ENCODE peak calls at places on chromosome 18, in ten cellular contexts. T is BJ, M is adrenal gland, B is body of pancreas, N is mammary epithelial cell, X is bronchial epithelial cell, S is esophagus squamous epithelium, I is Peyer's patch, W is OCI-LY7, U is upper lobe of left lung. H is an unnamed sample. For H3K36me3, the result is how much of the 10 kb centered on the place peaks cover.

GRCh38 chr18:43422483-43422882 is 145.2 kb upstream of the SYT4 start:
- DNase-seq in T (no peak), M (no peak), B (no peak), N (no peak), X (peak), S (no peak), I (no peak), W (no peak), U (no peak), H (no peak)

GRCh38 chr18:57576316-57576715 is 10.2 kb downstream of the FECH start:
- DNase-seq in T (no peak), M (no peak), B (no peak), N (no peak), X (peak), S (no peak), I (no peak), W (no peak), U (no peak), H (no peak)

GRCh38 chr18:46672062-46672970 is 15.3 kb upstream of the LOXHD1 start:
- DNase-seq in T (no peak), M (no peak), B (no peak), N (no peak), X (no peak), S (no peak), I (no peak), W (peak), U (no peak), H (no peak)

GRCh38 chr18:68314403-68314802 is 400.5 kb downstream of the TMX3 start:
- DNase-seq in T (peak), M (no peak), B (no peak), N (no peak), X (no peak), S (no peak), I (no peak), W (no peak), U (no peak), H (no peak)

GRCh38 chr18:30601541-30601940 is 441.0 kb downstream of the DSC3 start:
- DNase-seq in T (no peak), M (no peak), B (no peak), N (no peak), X (no peak), S (no peak), I (no peak), W (no peak), U (no peak), H (no peak)

GRCh38 chr18:37122877-37123276 is 293.9 kb downstream of the KIAA1328 start:
- DNase-seq in T (no peak), M (no peak), B (no peak), N (no peak), X (no peak), S (no peak), I (no peak), W (no peak), U (no peak), H (no peak)

GRCh38 chr18:35163736-35164532 is 76.9 kb upstream of the ZNF397 start:
- DNase-seq in T (no peak), M (peak), B (no peak), N (no peak), X (no peak), S (no peak), I (no peak), W (no peak), U (no peak), H (no peak)

GRCh38 chr18:50814387-50814786 is 5.4 kb downstream of the MRO start:
- DNase-seq in T (no peak), M (no peak), B (no peak), N (no peak), X (no peak), S (no peak), I (no peak), W (peak), U (no peak), H (no peak)

GRCh38 chr18:53771664-53772063 is 452.8 kb downstream of the MBD2 start:
- DNase-seq in T (no peak), M (no peak), B (no peak), N (no peak), X (no peak), S (no peak), I (no peak), W (no peak), U (no peak), H (no peak)

GRCh38 chr18:39806519-39806918 is 2148.5 kb upstream of the PIK3C3 start:
- DNase-seq in T (no peak), M (no peak), B (no peak), N (peak), X (peak), S (no peak), I (no peak), W (no peak), U (no peak), H (no peak)

GRCh38 chr18:41906528-41907256 is 48.3 kb upstream of the PIK3C3 start:
- DNase-seq in T (peak), M (no peak), B (no peak), N (peak), X (peak), S (no peak), I (no peak), W (peak), U (no peak), H (peak)

GRCh38 chr18:45012286-45012685 is 331.6 kb downstream of the SETBP1 start:
- DNase-seq in T (no peak), M (no peak), B (no peak), N (peak), X (peak), S (no peak), I (no peak), W (no peak), U (no peak), H (no peak)

GRCh38 chr18:45009766-45010165 is 329.1 kb downstream of the SETBP1 start:
- DNase-seq in T (no peak), M (no peak), B (no peak), N (no peak), X (no peak), S (no peak), I (no peak), W (no peak), U (no peak), H (no peak)

GRCh38 chr18:45007531-45007930 is 326.8 kb downstream of the SETBP1 start:
- DNase-seq in T (no peak), M (no peak), B (no peak), N (no peak), X (no peak), S (no peak), I (no peak), W (no peak), U (no peak), H (no peak)

GRCh38 chr18:45006934-45007333 is 326.2 kb downstream of the SETBP1 start:
- DNase-seq in T (no peak), M (no peak), B (no peak), N (no peak), X (no peak), S (no peak), I (no peak), W (no peak), U (no peak), H (no peak)

GRCh38 chr18:45008694-45009372 is 328.1 kb downstream of the SETBP1 start:
- DNase-seq in T (no peak), M (no peak), B (no peak), N (no peak), X (no peak), S (no peak), I (no peak), W (no peak), U (peak), H (no peak)
- H3K4me3 ChIP-seq in T (no peak), M (no peak), B (no peak), N (no peak), X (no peak), S (no peak), I (no peak), W (no peak), U (no peak), H (no peak)

GRCh38 chr18:6476201-6476600 is 61.5 kb upstream of the L3MBTL4 start:
- DNase-seq in T (no peak), M (no peak), B (no peak), N (no peak), X (no peak), S (no peak), I (no peak), W (no peak), U (no peak), H (no peak)
- TF ChIP-seq CTCF in T (no peak), M (no peak), B (no peak), N (no peak), X (no peak), S (no peak), I (no peak), W (no peak), U (no peak), H (no peak)

GRCh38 chr18:2573408-2573807 is 2.1 kb downstream of the NDC80 start:
- DNase-seq in T (no peak), M (no peak), B (no peak), N (no peak), X (no peak), S (no peak), I (no peak), W (no peak), U (no peak), H (no peak)
- H3K36me3 ChIP-seq in T (under half), M (under half), B (under half), N (under half), X (under half), S (under half), I (under half), W (half or more), U (under half), H (under half)

DNA sequence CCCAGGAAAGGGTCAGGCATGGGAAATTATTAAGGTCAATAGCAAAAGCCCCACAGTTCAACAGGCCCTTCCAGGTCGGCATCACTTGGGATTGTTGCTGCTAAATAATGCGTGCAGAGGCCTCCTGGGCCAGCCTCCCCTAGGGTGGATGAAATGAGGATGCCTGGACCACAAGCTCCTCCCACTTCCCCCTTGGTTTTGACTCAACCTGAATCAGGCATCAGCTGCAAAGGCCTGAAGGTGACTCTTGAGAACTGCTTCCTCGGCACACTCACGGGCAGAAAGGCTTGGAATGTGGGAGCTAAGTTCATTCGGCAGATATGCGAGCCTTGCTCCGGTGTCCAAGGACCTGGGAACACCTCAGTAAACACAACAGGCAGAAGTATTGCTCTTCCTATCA is 69.3 kb downstream of the MBP start:
- DNase-seq in T (no peak), M (no peak), B (no peak), N (peak), X (peak), S (no peak), I (no peak), W (peak), U (no peak), H (peak)
- H3K4me3 ChIP-seq in T (no peak), M (no peak), B (no peak), N (no peak), X (no peak), S (no peak), I (no peak), W (peak), U (no peak), H (no peak)

DNA sequence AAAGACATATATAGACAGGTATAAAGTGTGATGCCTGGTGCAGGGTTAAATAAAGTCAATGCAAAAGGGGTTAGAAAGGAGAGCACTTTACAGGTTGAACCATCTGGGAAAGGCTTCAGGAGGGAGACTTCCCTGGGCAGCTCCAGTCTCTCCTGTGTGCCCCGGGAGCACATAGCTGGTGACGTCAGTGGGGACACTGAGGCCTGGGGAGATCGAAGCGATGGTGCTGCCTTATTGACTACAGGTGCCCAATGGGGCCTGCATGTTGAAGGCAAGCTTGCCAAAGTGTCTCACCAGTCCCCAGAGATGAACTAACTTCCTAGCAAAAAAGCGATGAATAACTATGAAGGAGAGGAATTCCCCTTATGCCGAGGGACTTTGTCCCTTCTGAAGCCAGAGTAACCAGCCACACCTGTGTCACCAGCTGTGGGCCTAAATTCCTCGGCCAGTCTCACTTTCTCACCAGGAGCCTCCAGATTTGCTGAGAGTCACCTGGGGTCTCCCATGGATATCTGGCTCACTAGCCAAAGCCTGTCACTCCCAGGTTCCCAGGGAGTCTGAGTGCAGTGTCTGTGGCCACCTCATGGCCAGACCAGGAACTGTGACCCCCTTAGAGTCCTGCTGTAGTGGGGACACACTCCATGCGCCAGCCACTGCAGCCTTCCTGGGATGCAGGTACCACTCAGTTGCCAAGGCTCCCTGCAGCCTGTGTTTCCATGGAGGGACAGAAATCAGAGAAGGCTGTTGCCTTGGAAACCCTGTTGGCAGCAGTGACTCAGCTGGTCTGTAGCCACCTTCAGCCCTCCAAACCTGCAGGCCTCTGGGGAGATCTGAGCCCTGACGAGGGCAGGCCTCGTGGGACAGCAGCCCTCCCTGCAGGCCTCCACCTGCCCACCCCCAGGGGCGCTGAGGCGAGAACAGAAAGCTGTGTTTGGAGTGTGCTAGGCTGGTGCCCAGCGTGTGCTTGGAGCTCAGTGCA is 128.7 kb downstream of the CTIF start:
- DNase-seq in T (no peak), M (peak), B (no peak), N (peak), X (no peak), S (no peak), I (no peak), W (peak), U (no peak), H (no peak)
- TF ChIP-seq CTCF in T (peak), M (peak), B (no peak), N (peak), X (peak), S (no peak), I (peak), W (peak), U (no peak), H (no peak)

GRCh38 chr18:9244376-9244775 is 90.2 kb upstream of the TWSG1 start:
- DNase-seq in T (no peak), M (no peak), B (no peak), N (no peak), X (no peak), S (no peak), I (no peak), W (no peak), U (no peak), H (no peak)

GRCh38 chr18:9240270-9240669 is 94.3 kb upstream of the TWSG1 start:
- DNase-seq in T (no peak), M (no peak), B (no peak), N (no peak), X (no peak), S (no peak), I (no peak), W (no peak), U (no peak), H (no peak)

GRCh38 chr18:9242987-9243386 is 91.6 kb upstream of the TWSG1 start:
- DNase-seq in T (no peak), M (no peak), B (no peak), N (no peak), X (no peak), S (no peak), I (no peak), W (peak), U (no peak), H (no peak)

GRCh38 chr18:9237982-9238381 is 96.6 kb upstream of the TWSG1 start:
- DNase-seq in T (no peak), M (no peak), B (no peak), N (no peak), X (no peak), S (no peak), I (no peak), W (no peak), U (no peak), H (no peak)

GRCh38 chr18:9239708-9240107 is 94.9 kb upstream of the TWSG1 start:
- DNase-seq in T (no peak), M (no peak), B (no peak), N (no peak), X (no peak), S (no peak), I (no peak), W (no peak), U (no peak), H (no peak)
- H3K36me3 ChIP-seq in T (under half), M (under half), B (under half), N (under half), X (under half), S (under half), I (under half), W (under half), U (under half), H (under half)

DNA sequence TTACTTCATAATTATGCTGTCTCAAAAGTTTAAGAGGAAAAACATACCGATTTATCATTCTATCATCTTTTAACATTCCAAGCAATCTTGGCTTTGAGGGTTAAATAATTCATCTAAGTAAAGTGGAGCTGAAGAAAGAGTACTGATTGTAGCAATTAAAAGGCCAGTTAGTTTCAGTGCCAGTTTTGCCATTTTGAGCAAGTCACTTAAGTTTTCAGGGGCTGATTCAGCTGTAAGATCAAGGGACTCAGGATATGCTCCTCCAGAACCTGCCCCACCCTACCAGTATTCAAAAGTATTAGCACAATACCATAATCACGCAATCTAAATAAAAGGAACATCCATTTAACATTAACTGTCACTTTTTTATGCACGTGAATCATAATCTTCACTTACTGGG is 1.9 kb downstream of the SS18 start:
- DNase-seq in T (no peak), M (no peak), B (no peak), N (peak), X (peak), S (no peak), I (no peak), W (peak), U (no peak), H (no peak)
- H3K4me3 ChIP-seq in T (peak), M (peak), B (no peak), N (peak), X (peak), S (peak), I (peak), W (peak), U (no peak), H (no peak)

DNA sequence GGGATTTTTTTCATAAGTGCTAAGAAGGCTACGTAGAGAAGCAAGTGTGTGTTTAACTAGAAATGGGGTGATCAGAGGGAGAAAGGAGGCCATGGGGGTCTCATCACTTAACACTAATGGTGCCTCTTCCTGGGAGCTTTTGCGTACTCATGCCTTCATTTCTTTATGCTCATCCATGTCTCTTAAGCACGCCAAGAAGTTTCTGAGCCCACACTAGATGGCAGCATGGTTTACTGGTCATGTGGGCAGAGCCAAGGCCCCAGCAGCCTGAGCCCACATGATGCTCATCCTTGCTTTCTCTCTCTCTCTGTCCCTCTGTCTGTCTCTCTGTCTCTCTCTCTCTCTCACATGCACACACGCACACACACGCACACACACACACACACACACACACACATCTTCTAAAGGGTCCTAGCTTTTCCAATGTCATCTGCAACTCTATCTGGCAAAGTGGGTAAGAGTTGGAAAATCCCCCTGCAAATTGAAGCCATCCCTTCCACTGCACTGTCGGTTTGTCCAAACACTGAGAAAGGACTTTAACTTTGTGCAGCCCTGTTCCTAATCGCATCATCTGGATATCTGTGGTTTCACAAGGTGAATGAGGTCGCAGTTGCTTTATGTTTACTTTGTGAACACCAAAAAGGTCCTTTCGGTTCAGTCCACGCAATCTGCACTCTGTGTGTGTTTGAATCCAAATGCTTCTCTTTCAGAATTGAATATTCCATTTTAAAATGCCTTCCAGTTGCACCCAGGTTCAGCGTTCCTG is 137.2 kb upstream of the CCDC68 start:
- DNase-seq in T (peak), M (peak), B (no peak), N (peak), X (peak), S (no peak), I (no peak), W (peak), U (no peak), H (no peak)
- TF ChIP-seq CTCF in T (peak), M (peak), B (no peak), N (peak), X (peak), S (peak), I (peak), W (peak), U (peak), H (no peak)

GRCh38 chr18:74522635-74523548 is 11.4 kb upstream of the CNDP1 start:
- DNase-seq in T (no peak), M (no peak), B (no peak), N (no peak), X (no peak), S (no peak), I (no peak), W (no peak), U (peak), H (no peak)
- H3K36me3 ChIP-seq in T (under half), M (under half), B (under half), N (under half), X (under half), S (under half), I (under half), W (under half), U (under half), H (under half)